ENCODE peak calls at places on chromosomes 7 and 10, in ten cellular contexts. W, V, A, J, Z, E, H, G, M and T are unnamed samples.

GRCh38 chr10:69641261-69641980 is 11.4 kb downstream of the FAM241B start:
- DNase-seq in W (no peak), V (peak; percentile 43), A (peak; percentile 15), J (no peak), Z (no peak), E (no peak), H (no peak), G (no peak), M (peak; percentile 51), T (no peak)

GRCh38 chr10:33334839-33335549 is 527 bp upstream of the NRP1 start:
- DNase-seq in W (peak; percentile 95), V (peak; percentile 93), A (peak; percentile 84), J (peak; percentile 36), Z (peak; percentile 78), E (no peak), H (peak; percentile 86), G (no peak), M (peak; percentile 91), T (peak; percentile 30)

GRCh38 chr7:30163231-30163894 is 28.6 kb downstream of the MTURN start:
- DNase-seq in W (no peak), V (no peak), A (peak; percentile 47), J (peak; percentile 10), Z (no peak), E (peak; percentile 94), H (no peak), G (no peak), M (no peak), T (no peak)

GRCh38 chr10:76437011-76437410 is 1005.6 kb downstream of the LRMDA start:
- DNase-seq in W (no peak), V (no peak), A (no peak), J (no peak), Z (no peak), E (no peak), H (no peak), G (no peak), M (no peak), T (no peak)

GRCh38 chr10:126469692-126470091 is 81.4 kb upstream of the ADAM12 start:
- DNase-seq in W (no peak), V (no peak), A (no peak), J (no peak), Z (no peak), E (no peak), H (no peak), G (no peak), M (no peak), T (no peak)

GRCh38 chr10:5611899-5612680 is 54.3 kb downstream of the ASB13 start:
- DNase-seq in W (no peak), V (peak; percentile 58), A (peak; percentile 51), J (no peak), Z (no peak), E (no peak), H (peak; percentile 47), G (no peak), M (peak; percentile 66), T (no peak)

GRCh38 chr7:37216923-37217322 is 231.7 kb downstream of the ELMO1 start:
- DNase-seq in W (peak; percentile 63), V (no peak), A (no peak), J (no peak), Z (no peak), E (no peak), H (no peak), G (no peak), M (no peak), T (no peak)

GRCh38 chr10:86659161-86659691 is 4.9 kb downstream of the OPN4 start:
- DNase-seq in W (no peak), V (no peak), A (no peak), J (no peak), Z (no peak), E (no peak), H (peak; percentile 33), G (no peak), M (no peak), T (no peak)

GRCh38 chr10:99938563-99938962 is 71.2 kb downstream of the DNMBP start:
- DNase-seq in W (peak; percentile 50), V (no peak), A (no peak), J (no peak), Z (no peak), E (no peak), H (no peak), G (no peak), M (no peak), T (no peak)

GRCh38 chr10:113690749-113691148 is 11.0 kb downstream of the CASP7 start:
- DNase-seq in W (no peak), V (no peak), A (no peak), J (no peak), Z (no peak), E (no peak), H (no peak), G (no peak), M (no peak), T (no peak)

GRCh38 chr10:89867964-89868363 is 166.6 kb downstream of the KIF20B start:
- DNase-seq in W (peak; percentile 45), V (peak; percentile 6), A (peak; percentile 15), J (no peak), Z (no peak), E (no peak), H (no peak), G (no peak), M (peak; percentile 46), T (no peak)